ENCODE peak calls at places on chromosomes 13 and 19, in four cellular contexts. L is IMR-90, I is H1, N is neuronal stem cell. T is an unnamed sample.

GRCh38 chr19:1000095-1000494 is at the start of gene GRIN3B:
- DNase-seq in I (no peak), L (peak; percentile 40), N (peak; percentile 60), T (peak; percentile 70)

GRCh38 chr19:13269348-13269747 is 119.1 kb downstream of the IER2 start:
- DNase-seq in I (no peak), N (no peak), L (no peak), T (no peak)

GRCh38 chr13:25756916-25757315 is 294.9 kb downstream of the SHISA2 start:
- DNase-seq in N (no peak), L (no peak), I (no peak), T (no peak)

GRCh38 chr19:39409886-39410619 is 2.4 kb upstream of the PLEKHG2 start:
- DNase-seq in L (no peak), I (no peak), N (no peak), T (peak; percentile 58)

GRCh38 chr19:15992014-15992413 is 43.2 kb downstream of the OR10H4 start:
- DNase-seq in N (no peak), L (no peak), I (no peak), T (no peak)

GRCh38 chr19:36140289-36141038 is 598 bp downstream of the CAPNS1 start:
- DNase-seq in N (peak; percentile 36), L (peak; percentile 52), I (no peak), T (peak; percentile 90)

GRCh38 chr19:29779921-29780320 is 31.9 kb upstream of the CCNE1 start:
- DNase-seq in N (no peak), L (no peak), I (no peak), T (no peak)

GRCh38 chr13:34901577-34901976 is 40.5 kb upstream of the NBEA start:
- DNase-seq in L (no peak), I (no peak), N (no peak), T (no peak)

GRCh38 chr19:30733826-30734550 is 361.8 kb downstream of the ZNF536 start:
- DNase-seq in I (no peak), L (no peak), N (peak; percentile 12), T (no peak)

GRCh38 chr19:17627921-17628320 is 60.2 kb downstream of the UNC13A start:
- DNase-seq in L (no peak), I (no peak), N (no peak), T (no peak)

GRCh38 chr19:13506550-13506878 is 235 bp upstream of the CACNA1A start:
- DNase-seq in I (no peak), L (peak; percentile 54), N (peak; percentile 43), T (no peak)

GRCh38 chr13:93227280-93227905 is 786 bp downstream of the GPC6 start:
- DNase-seq in N (peak; percentile 66), L (peak; percentile 52), I (no peak), T (no peak)

GRCh38 chr19:38861368-38861767 is 11.6 kb upstream of the HNRNPL start:
- DNase-seq in I (no peak), N (no peak), L (no peak), T (no peak)

GRCh38 chr19:48918801-48919247 is 14.7 kb upstream of the DHDH start:
- DNase-seq in I (peak; percentile 47), L (no peak), N (peak; percentile 52), T (peak; percentile 51)

GRCh38 chr13:40180776-40181175 is 485.7 kb downstream of the FOXO1 start:
- DNase-seq in N (no peak), L (no peak), I (no peak), T (peak; percentile 47)

GRCh38 chr19:1063030-1063908 is 3.7 kb upstream of the ARHGAP45 start:
- DNase-seq in I (no peak), L (no peak), N (no peak), T (peak; percentile 64)

GRCh38 chr13:94968040-94968756 is 255.9 kb upstream of the SOX21 start:
- DNase-seq in L (no peak), N (peak; percentile 65), I (no peak), T (no peak)

GRCh38 chr19:27909861-27910260 is 1303.1 kb downstream of the UQCRFS1 start:
- DNase-seq in N (no peak), I (no peak), L (no peak), T (no peak)

GRCh38 chr19:28051047-28051446 is 1161.9 kb downstream of the UQCRFS1 start:
- DNase-seq in L (no peak), I (no peak), N (no peak), T (no peak)

GRCh38 chr13:63425131-63425530 is 2009.5 kb upstream of the PCDH20 start:
- DNase-seq in N (no peak), I (no peak), L (peak; percentile 43), T (no peak)

GRCh38 chr19:8877854-8878705 is 45.9 kb downstream of the MBD3L1 start:
- DNase-seq in N (no peak), L (no peak), I (no peak), T (no peak)

GRCh38 chr19:35290381-35291135 is 1.4 kb upstream of the MAG start:
- DNase-seq in I (no peak), N (no peak), L (no peak), T (no peak)

GRCh38 chr19:12939292-12939606 is 840 bp downstream of the CALR start:
- DNase-seq in N (no peak), L (peak; percentile 66), I (no peak), T (no peak)

GRCh38 chr13:95540848-95541247 is 11.7 kb upstream of the CLDN10 start:
- DNase-seq in N (no peak), I (no peak), L (no peak), T (no peak)

GRCh38 chr13:33575378-33575777 is 242.6 kb upstream of the RFC3 start:
- DNase-seq in L (no peak), I (no peak), N (no peak), T (no peak)

GRCh38 chr13:99258946-99259345 is 767 bp upstream of the GPR18 start:
- DNase-seq in L (no peak), I (no peak), N (no peak), T (no peak)

GRCh38 chr13:113064534-113065405 is 40.8 kb upstream of the F7 start:
- DNase-seq in L (peak; percentile 60), I (no peak), N (no peak), T (no peak)

GRCh38 chr19:4327252-4327876 is 11.3 kb downstream of the STAP2 start:
- DNase-seq in L (peak; percentile 13), I (peak; percentile 89), N (peak; percentile 85), T (peak; percentile 69)

GRCh38 chr19:3954107-3954506 is 16.8 kb downstream of the DAPK3 start:
- DNase-seq in N (no peak), I (no peak), L (no peak), T (no peak)

GRCh38 chr19:7550987-7551761 is 15.7 kb downstream of the PNPLA6 start:
- DNase-seq in L (peak; percentile 30), N (peak; percentile 90), I (peak; percentile 93), T (peak; percentile 84)

GRCh38 chr19:58474291-58474996 is 1.7 kb upstream of the ZNF446 start:
- DNase-seq in I (no peak), L (peak; percentile 87), N (no peak), T (no peak)

GRCh38 chr19:58476498-58477015 is 405 bp downstream of the ZNF446 start:
- DNase-seq in N (no peak), I (no peak), L (no peak), T (no peak)

GRCh38 chr19:58477130-58477529 is 978 bp downstream of the ZNF446 start:
- DNase-seq in I (no peak), N (no peak), L (no peak), T (no peak)

GRCh38 chr19:58474997-58475713 is 997 bp upstream of the ZNF446 start:
- DNase-seq in N (no peak), I (no peak), L (no peak), T (no peak)

DNA sequence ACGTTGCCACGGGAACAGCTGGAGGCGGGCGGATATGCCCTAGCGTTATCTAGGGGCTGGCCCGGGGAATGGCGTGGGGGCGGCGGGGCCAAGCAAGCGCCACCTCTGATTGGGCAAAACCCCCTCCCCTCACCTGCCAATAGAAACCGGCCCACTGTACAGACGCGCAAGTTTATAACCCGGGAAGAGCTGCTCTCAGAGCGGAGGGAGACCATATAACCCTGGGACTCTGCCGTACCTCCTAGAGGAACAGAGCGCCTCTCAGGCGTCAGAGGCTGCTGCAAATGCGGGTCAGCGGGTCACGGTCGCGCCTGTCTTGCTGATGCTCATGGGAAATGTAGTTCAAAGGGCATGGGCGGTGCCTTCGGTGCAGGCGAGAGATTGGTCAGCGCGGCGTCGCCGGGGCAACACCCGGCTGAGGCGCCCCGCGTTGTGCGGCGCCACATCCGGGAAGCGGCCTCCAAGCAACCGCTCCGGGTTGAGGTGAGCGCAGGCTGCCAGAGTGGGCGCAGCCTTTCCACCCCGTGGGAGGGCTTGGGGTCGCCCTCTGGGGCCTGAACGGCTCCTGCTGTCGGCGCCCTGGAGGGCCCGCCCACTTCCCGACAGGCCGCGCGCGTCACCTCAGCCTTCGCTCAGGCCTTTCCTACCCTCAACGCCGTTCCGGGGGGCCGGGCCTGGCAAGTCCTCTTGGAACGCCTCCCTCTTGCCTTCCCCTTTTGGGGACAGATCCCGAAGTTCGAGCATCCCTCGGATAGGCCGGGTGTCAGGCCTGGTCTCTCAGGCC is at the start of gene ZNF446:
- DNase-seq in L (peak; percentile 94), N (peak; percentile 95), I (peak; percentile 76), T (peak; percentile 96)
- H2BK120ac ChIP-seq in L (peak within 1 kb of the TSS; percentile 71), N (no peak within 1 kb of the TSS), I (no peak within 1 kb of the TSS), T (peak within 1 kb of the TSS; percentile 28)

DNA sequence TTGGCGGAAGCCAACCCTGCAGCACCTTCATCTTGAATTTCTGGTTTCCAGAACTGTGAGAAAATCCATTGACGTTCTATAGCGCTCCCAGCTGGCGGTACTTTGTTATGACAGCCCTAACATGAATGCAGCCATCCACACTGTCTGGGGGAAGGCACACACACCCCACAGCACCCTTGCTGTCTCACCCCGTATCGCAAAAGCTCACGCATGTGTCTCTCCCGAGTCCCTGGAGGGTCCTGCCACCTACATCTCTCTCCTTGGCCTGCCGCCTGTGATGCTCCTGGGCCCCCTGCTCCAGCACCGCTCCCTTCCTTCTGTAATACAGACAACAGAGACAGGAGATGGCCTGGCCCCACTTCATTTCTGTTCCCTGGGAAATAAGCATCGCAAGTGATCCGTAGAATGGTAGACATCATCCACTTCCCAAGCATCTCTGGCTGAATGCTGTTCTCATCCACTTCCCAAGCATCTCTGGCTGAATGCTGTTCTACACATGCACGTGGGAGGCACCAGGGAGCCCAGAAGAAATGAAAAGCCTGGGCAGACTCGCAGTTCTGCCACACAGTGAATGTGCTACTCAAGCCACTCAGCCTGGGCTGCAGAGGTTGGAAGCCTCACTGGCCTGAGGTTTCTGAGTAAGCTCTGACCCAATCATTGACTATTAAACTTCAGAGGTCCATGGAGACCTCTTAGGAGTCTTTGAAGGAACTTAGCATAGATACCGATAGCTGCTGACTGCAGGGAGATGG is 29.6 kb downstream of the EPN1 start:
- DNase-seq in I (no peak), N (no peak), L (no peak), T (no peak)
- H4K8ac ChIP-seq in I (no peak overlapping the region), N (no peak overlapping the region), L (no peak overlapping the region), T (no peak overlapping the region)

DNA sequence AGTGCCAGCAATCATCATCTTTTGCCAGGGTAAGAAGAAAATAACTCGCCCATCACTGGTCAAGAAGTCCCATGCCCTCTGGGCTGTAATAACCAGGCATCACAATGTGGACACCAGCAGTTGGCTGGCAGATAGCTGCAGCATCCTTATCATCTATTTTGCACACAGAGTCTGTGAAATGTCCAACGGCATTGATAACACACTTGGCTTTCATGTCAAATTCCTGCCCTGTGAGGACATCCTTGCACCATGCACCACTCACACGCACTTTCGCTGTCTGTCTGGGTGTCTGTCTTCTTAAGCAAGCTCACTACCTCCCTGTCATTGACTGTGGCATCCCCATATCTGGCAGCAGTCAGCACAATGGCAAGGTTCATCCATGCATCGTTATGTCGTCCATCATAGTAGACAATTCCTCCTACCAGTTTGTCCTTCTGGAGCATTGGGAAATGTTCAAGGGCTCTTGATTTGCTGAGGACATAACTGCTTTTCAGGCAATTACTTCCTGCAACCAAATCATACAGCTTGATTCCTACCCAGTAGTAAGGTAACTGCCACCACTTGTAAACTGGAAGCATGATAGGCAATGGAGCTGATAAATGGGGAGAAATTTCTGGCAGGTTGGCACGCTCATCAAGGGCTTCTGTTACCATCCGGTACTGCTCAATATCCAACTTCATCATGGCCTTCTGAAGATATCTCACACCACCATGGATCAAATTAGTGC is 6.8 kb upstream of the ZSCAN5A start:
- DNase-seq in L (no peak), I (no peak), N (no peak), T (no peak)
- H4K91ac ChIP-seq in L (no peak overlapping the region), I (no peak overlapping the region), N (no peak overlapping the region), T (no peak overlapping the region)

GRCh38 chr13:43964698-43965097 is 85.0 kb downstream of the LACC1 start:
- DNase-seq in L (no peak), N (no peak), I (no peak), T (peak; percentile 30)
- H2BK120ac ChIP-seq in L (no peak overlapping the region), N (no peak overlapping the region), I (no peak overlapping the region), T (no peak overlapping the region)